ENCODE peak calls at places on chromosomes 6 and 20, in eight cellular contexts. One of them, this sample, is unnamed.

GRCh38 chr6:163588211-163588919 is 173.8 kb downstream of the QKI start:
- DNase-seq in AG09309: peak
- DNase-seq in head of caudate nucleus: no peak
- DNase-seq in H54: no peak
- DNase-seq in nephron progenitor cell: no peak
- DNase-seq in stimulated activated CD8-positive, alpha-beta memory T cell treated with anti-CD3 and anti-CD28 coated beads, Interleukin-4, amount 100 ng/mL, for 4 hours: no peak
- DNase-seq in MV-4-11: no peak
- DNase-seq in stromal cell of bone marrow: no peak
- DNase-seq in this sample: no peak

GRCh38 chr6:16669227-16669626 is 92.0 kb downstream of the ATXN1 start:
- DNase-seq in AG09309: no peak
- DNase-seq in head of caudate nucleus: no peak
- DNase-seq in H54: no peak
- DNase-seq in nephron progenitor cell: no peak
- DNase-seq in stimulated activated CD8-positive, alpha-beta memory T cell treated with anti-CD3 and anti-CD28 coated beads, Interleukin-4, amount 100 ng/mL, for 4 hours: peak
- DNase-seq in MV-4-11: peak
- DNase-seq in stromal cell of bone marrow: no peak
- DNase-seq in this sample: peak

GRCh38 chr6:159594106-159594749 is 98.8 kb downstream of the SOD2 start:
- DNase-seq in AG09309: no peak
- DNase-seq in head of caudate nucleus: no peak
- DNase-seq in H54: peak
- DNase-seq in nephron progenitor cell: no peak
- DNase-seq in stimulated activated CD8-positive, alpha-beta memory T cell treated with anti-CD3 and anti-CD28 coated beads, Interleukin-4, amount 100 ng/mL, for 4 hours: no peak
- DNase-seq in MV-4-11: no peak
- DNase-seq in stromal cell of bone marrow: peak
- DNase-seq in this sample: no peak

GRCh38 chr6:127404594-127405178 is 54.5 kb downstream of the KIAA0408 start:
- DNase-seq in AG09309: no peak
- DNase-seq in head of caudate nucleus: no peak
- DNase-seq in H54: no peak
- DNase-seq in nephron progenitor cell: no peak
- DNase-seq in stimulated activated CD8-positive, alpha-beta memory T cell treated with anti-CD3 and anti-CD28 coated beads, Interleukin-4, amount 100 ng/mL, for 4 hours: no peak
- DNase-seq in MV-4-11: peak
- DNase-seq in stromal cell of bone marrow: no peak
- DNase-seq in this sample: no peak

GRCh38 chr20:46004813-46005505 is 3.7 kb upstream of the MMP9 start:
- DNase-seq in AG09309: no peak
- DNase-seq in head of caudate nucleus: peak
- DNase-seq in H54: no peak
- DNase-seq in nephron progenitor cell: no peak
- DNase-seq in stimulated activated CD8-positive, alpha-beta memory T cell treated with anti-CD3 and anti-CD28 coated beads, Interleukin-4, amount 100 ng/mL, for 4 hours: no peak
- DNase-seq in MV-4-11: peak
- DNase-seq in stromal cell of bone marrow: no peak
- DNase-seq in this sample: peak

GRCh38 chr6:149130093-149130872 is 187.2 kb upstream of the TAB2 start:
- DNase-seq in AG09309: no peak
- DNase-seq in head of caudate nucleus: no peak
- DNase-seq in H54: no peak
- DNase-seq in nephron progenitor cell: no peak
- DNase-seq in stimulated activated CD8-positive, alpha-beta memory T cell treated with anti-CD3 and anti-CD28 coated beads, Interleukin-4, amount 100 ng/mL, for 4 hours: no peak
- DNase-seq in MV-4-11: no peak
- DNase-seq in stromal cell of bone marrow: no peak
- DNase-seq in this sample: peak

GRCh38 chr6:26029857-26030653 is 57.2 kb upstream of the HFE start:
- DNase-seq in AG09309: no peak
- DNase-seq in head of caudate nucleus: no peak
- DNase-seq in H54: no peak
- DNase-seq in nephron progenitor cell: no peak
- DNase-seq in stimulated activated CD8-positive, alpha-beta memory T cell treated with anti-CD3 and anti-CD28 coated beads, Interleukin-4, amount 100 ng/mL, for 4 hours: no peak
- DNase-seq in MV-4-11: no peak
- DNase-seq in stromal cell of bone marrow: no peak
- DNase-seq in this sample: no peak

GRCh38 chr6:38434051-38434450 is 205.7 kb downstream of the BTBD9 start:
- DNase-seq in AG09309: no peak
- DNase-seq in head of caudate nucleus: no peak
- DNase-seq in H54: no peak
- DNase-seq in nephron progenitor cell: no peak
- DNase-seq in stimulated activated CD8-positive, alpha-beta memory T cell treated with anti-CD3 and anti-CD28 coated beads, Interleukin-4, amount 100 ng/mL, for 4 hours: no peak
- DNase-seq in MV-4-11: no peak
- DNase-seq in stromal cell of bone marrow: no peak
- DNase-seq in this sample: no peak

GRCh38 chr20:60192351-60192750 is 234.1 kb downstream of the CDH26 start:
- DNase-seq in AG09309: peak
- DNase-seq in head of caudate nucleus: no peak
- DNase-seq in H54: no peak
- DNase-seq in nephron progenitor cell: no peak
- DNase-seq in stimulated activated CD8-positive, alpha-beta memory T cell treated with anti-CD3 and anti-CD28 coated beads, Interleukin-4, amount 100 ng/mL, for 4 hours: no peak
- DNase-seq in MV-4-11: no peak
- DNase-seq in stromal cell of bone marrow: peak
- DNase-seq in this sample: no peak

GRCh38 chr20:63580796-63581461 is 6.9 kb upstream of the HELZ2 start:
- DNase-seq in AG09309: peak
- DNase-seq in head of caudate nucleus: peak
- DNase-seq in H54: no peak
- DNase-seq in nephron progenitor cell: peak
- DNase-seq in stimulated activated CD8-positive, alpha-beta memory T cell treated with anti-CD3 and anti-CD28 coated beads, Interleukin-4, amount 100 ng/mL, for 4 hours: peak
- DNase-seq in MV-4-11: no peak
- DNase-seq in stromal cell of bone marrow: peak
- DNase-seq in this sample: peak

GRCh38 chr6:166465671-166466087 is 82.9 kb upstream of the MPC1 start:
- DNase-seq in AG09309: no peak
- DNase-seq in head of caudate nucleus: peak
- DNase-seq in H54: no peak
- DNase-seq in nephron progenitor cell: no peak
- DNase-seq in stimulated activated CD8-positive, alpha-beta memory T cell treated with anti-CD3 and anti-CD28 coated beads, Interleukin-4, amount 100 ng/mL, for 4 hours: no peak
- DNase-seq in MV-4-11: no peak
- DNase-seq in stromal cell of bone marrow: no peak
- DNase-seq in this sample: no peak